ENCODE peak calls at places on chromosomes 3 and 15, in five cellular contexts. H, K, O, F and L are unnamed samples.
A peak's percentile ranks its signal among the peaks of the same experiment; 100 is the strongest.

GRCh38 chr3:41893977-41894376 is 67.9 kb downstream of the ULK4 start:
- DNase-seq in F (no peak), O (peak; percentile 56), K (peak; percentile 47), H (peak; percentile 42), L (peak; percentile 34)

GRCh38 chr3:100073555-100074307 is 40.6 kb downstream of the FILIP1L start:
- DNase-seq in F (no peak), K (peak; percentile 45), O (no peak), H (peak; percentile 85), L (no peak)

GRCh38 chr3:38001456-38002081 is 11.0 kb downstream of the VILL start:
- DNase-seq in F (no peak), H (no peak), O (no peak), K (no peak), L (no peak)

GRCh38 chr15:77028451-77029165 is 33.7 kb downstream of the PSTPIP1 start:
- DNase-seq in F (no peak), O (no peak), K (no peak), H (no peak), L (no peak)

GRCh38 chr3:180631317-180631716 is 29.4 kb downstream of the TTC14 start:
- DNase-seq in F (no peak), O (no peak), K (no peak), H (no peak), L (no peak)

GRCh38 chr3:55270976-55271375 is 216.1 kb downstream of the WNT5A start:
- DNase-seq in O (peak; percentile 26), H (no peak), F (no peak), K (no peak), L (no peak)

GRCh38 chr3:156551746-156552145 is 3.2 kb downstream of the SSR3 start:
- DNase-seq in H (peak; percentile 80), F (no peak), K (no peak), O (peak; percentile 53), L (no peak)

GRCh38 chr15:77327168-77327567 is 92.7 kb downstream of the PEAK1 start:
- DNase-seq in K (no peak), F (no peak), O (peak; percentile 21), H (no peak), L (no peak)

GRCh38 chr15:68379759-68380290 is 52.1 kb downstream of the ITGA11 start:
- DNase-seq in H (no peak), O (no peak), K (no peak), F (no peak), L (no peak)

GRCh38 chr3:13108861-13109260 is 35.6 kb upstream of the IQSEC1 start:
- DNase-seq in F (no peak), H (no peak), K (no peak), O (no peak), L (no peak)

GRCh38 chr3:49802719-49803463 is at the start of gene INKA1:
- DNase-seq in O (peak; percentile 44), H (peak; percentile 73), F (peak; percentile 22), K (peak; percentile 94), L (peak; percentile 55)

GRCh38 chr15:35693887-35694286 is 147.9 kb upstream of the DPH6 start:
- DNase-seq in H (no peak), K (no peak), O (peak; percentile 57), F (no peak), L (peak; percentile 44)

GRCh38 chr15:84979651-84980050 is 2.0 kb upstream of the PDE8A start:
- DNase-seq in H (no peak), F (no peak), K (no peak), O (no peak), L (no peak)

GRCh38 chr3:176347424-176348146 is 849.7 kb downstream of the TBL1XR1 start:
- DNase-seq in H (no peak), O (no peak), F (no peak), K (no peak), L (no peak)

GRCh38 chr15:59892995-59893394 is 111.1 kb upstream of the FOXB1 start:
- DNase-seq in O (peak; percentile 3), K (no peak), F (no peak), H (no peak), L (peak; percentile 22)

GRCh38 chr3:63655519-63655918 is 3.0 kb downstream of the SNTN start:
- DNase-seq in O (peak; percentile 82), F (no peak), K (no peak), H (peak; percentile 73), L (peak; percentile 95)

GRCh38 chr15:74259324-74259712 is 23.2 kb downstream of the CCDC33 start:
- DNase-seq in F (no peak), O (no peak), K (no peak), H (no peak), L (no peak)